ENCODE peak calls at places on chromosomes 6 and 20, in six cellular contexts. J, K, Q, Y, M and F are unnamed samples.
A peak's percentile ranks its signal among the peaks of the same experiment; 100 is the strongest.

GRCh38 chr6:109483744-109484075 is 691 bp upstream of the ZBTB24 start:
- DNase-seq in Y (no peak), Q (no peak), J (no peak), M (no peak), K (no peak), F (no peak)

GRCh38 chr6:140736227-140736626 is 1361.8 kb upstream of the CITED2 start:
- DNase-seq in Y (no peak), M (no peak), Q (no peak), J (no peak), K (no peak), F (no peak)

GRCh38 chr6:170375661-170376060 is 69.1 kb downstream of the FAM120B start:
- DNase-seq in K (no peak), Q (no peak), Y (no peak), J (no peak), M (no peak), F (no peak)

GRCh38 chr6:99334526-99335127 is 14.8 kb downstream of the FAXC start:
- DNase-seq in Q (peak; percentile 26), K (no peak), J (no peak), M (peak; percentile 66), Y (no peak), F (no peak)

GRCh38 chr6:79280756-79281155 is 46.3 kb upstream of the HMGN3 start:
- DNase-seq in Y (no peak), Q (no peak), J (no peak), M (no peak), K (no peak), F (no peak)

GRCh38 chr20:34954905-34955231 is 738 bp downstream of the GSS start:
- DNase-seq in J (no peak), K (peak; percentile 37), M (peak; percentile 42), Q (no peak), Y (no peak), F (no peak)

GRCh38 chr6:132199343-132199742 is 201.9 kb downstream of the MOXD1 start:
- DNase-seq in Q (no peak), J (no peak), K (no peak), Y (no peak), M (peak; percentile 90), F (no peak)

GRCh38 chr6:36033935-36034334 is 6.3 kb downstream of the MAPK14 start:
- DNase-seq in Q (no peak), M (peak; percentile 49), Y (no peak), J (no peak), K (no peak), F (no peak)

GRCh38 chr6:56852611-56853010 is 102.3 kb upstream of the BEND6 start:
- DNase-seq in M (no peak), K (no peak), Y (no peak), Q (no peak), J (no peak), F (no peak)

GRCh38 chr6:43978473-43979360 is 148.5 kb downstream of the MRPL14 start:
- DNase-seq in Q (no peak), J (no peak), M (peak; percentile 43), Y (no peak), K (no peak), F (no peak)

GRCh38 chr6:79158856-79159516 is 75.5 kb downstream of the HMGN3 start:
- DNase-seq in J (no peak), Y (no peak), K (no peak), M (no peak), Q (no peak), F (no peak)

GRCh38 chr6:45724511-45724910 is 291.1 kb downstream of the CLIC5 start:
- DNase-seq in Y (peak; percentile 48), K (no peak), M (peak; percentile 84), Q (no peak), J (no peak), F (no peak)

GRCh38 chr6:20447157-20447556 is 45.5 kb downstream of the E2F3 start:
- DNase-seq in M (peak; percentile 5), Q (no peak), Y (no peak), K (no peak), J (no peak), F (no peak)

GRCh38 chr6:16687045-16687444 is 74.2 kb downstream of the ATXN1 start:
- DNase-seq in K (no peak), Q (no peak), M (no peak), J (no peak), Y (no peak), F (no peak)

GRCh38 chr20:11035211-11035610 is 361.4 kb upstream of the JAG1 start:
- DNase-seq in J (no peak), K (no peak), Q (no peak), Y (no peak), M (no peak), F (no peak)

GRCh38 chr6:128696651-128697391 is 176.4 kb upstream of the PTPRK start:
- DNase-seq in M (peak; percentile 88), J (no peak), Q (peak; percentile 18), K (no peak), Y (no peak), F (no peak)

GRCh38 chr6:56370591-56371198 is 123.3 kb upstream of the COL21A1 start:
- DNase-seq in M (peak; percentile 87), K (peak; percentile 28), Q (peak; percentile 4), J (peak; percentile 89), Y (peak; percentile 48), F (no peak)

GRCh38 chr20:43490038-43490437 is 17.5 kb upstream of the L3MBTL1 start:
- DNase-seq in M (peak; percentile 15), K (no peak), Y (no peak), Q (no peak), J (no peak), F (no peak)

DNA sequence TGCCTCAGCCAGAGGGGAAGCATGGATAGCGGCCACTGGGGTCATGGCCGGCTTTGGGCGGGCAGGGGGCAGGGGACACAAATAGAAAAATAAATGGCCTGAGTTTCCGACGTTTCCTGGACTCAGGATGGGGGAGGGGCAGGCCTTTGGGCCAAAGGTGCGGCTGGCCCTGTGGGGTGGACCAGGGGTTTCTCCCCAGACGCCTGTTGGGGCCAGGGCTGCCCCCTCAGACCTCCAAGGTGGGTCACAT is 6.4 kb upstream of the TCEA2 start:
- DNase-seq in K (no peak), Y (no peak), J (no peak), M (no peak), Q (no peak), F (no peak)
- H3K27ac ChIP-seq in K (peak overlapping the region; percentile 26), Y (no peak overlapping the region), J (peak overlapping the region; percentile 55), M (no peak overlapping the region), Q (no peak overlapping the region), F (peak overlapping the region; percentile 67)

GRCh38 chr6:3908961-3909360 is 59.8 kb downstream of the FAM50B start:
- DNase-seq in Q (no peak), J (no peak), K (no peak), Y (no peak), M (no peak), F (no peak)

GRCh38 chr6:3912366-3913076 is 63.3 kb downstream of the FAM50B start:
- DNase-seq in M (peak; percentile 14), J (peak; percentile 15), Q (no peak), K (no peak), Y (no peak), F (no peak)

GRCh38 chr6:3910264-3910663 is 61.1 kb downstream of the FAM50B start:
- DNase-seq in J (no peak), Q (no peak), K (no peak), Y (no peak), M (no peak), F (peak; percentile 30)

GRCh38 chr6:3911614-3912336 is 62.6 kb downstream of the FAM50B start:
- DNase-seq in Q (peak; percentile 50), K (no peak), Y (peak; percentile 56), J (peak; percentile 82), M (peak; percentile 92), F (peak; percentile 41)

DNA sequence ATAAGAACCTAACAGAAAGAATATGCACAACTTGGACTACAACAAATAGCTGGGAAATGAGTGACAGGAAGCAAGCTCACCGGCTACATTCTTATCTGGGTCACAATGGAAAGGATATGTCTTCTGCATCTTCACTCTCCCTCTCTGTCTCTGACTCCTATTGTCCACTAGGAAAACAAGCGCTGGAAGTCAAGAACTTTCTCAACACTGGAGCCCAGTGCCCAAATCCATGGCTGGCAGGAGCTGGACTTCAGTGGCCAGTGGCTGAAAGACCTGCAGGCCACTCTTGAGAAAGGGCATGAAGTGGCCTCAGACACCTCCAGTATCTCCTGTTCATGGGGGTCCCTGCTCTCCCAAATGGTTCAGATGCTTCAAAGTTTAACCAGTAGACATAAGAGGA is 62.0 kb downstream of the FAM50B start:
- DNase-seq in K (no peak), Y (no peak), J (peak; percentile 11), Q (no peak), M (no peak), F (no peak)
- TF ChIP-seq POLR2A in K (no peak), Y (no peak), J (no peak), Q (no peak), M (no peak), F (no peak)

GRCh38 chr20:4246428-4246827 is 231.1 kb upstream of the RNF24 start:
- DNase-seq in Y (no peak), K (no peak), Q (no peak), J (no peak), M (no peak), F (no peak)
- H3K27ac ChIP-seq in Y (no peak overlapping the region), K (no peak overlapping the region), Q (peak overlapping the region; percentile 16), J (no peak overlapping the region), M (no peak overlapping the region), F (no peak overlapping the region)

GRCh38 chr20:3420211-3420707 is 12.8 kb upstream of the DNAAF9 start:
- DNase-seq in Q (no peak), K (peak; percentile 35), M (peak; percentile 41), J (no peak), Y (no peak), F (no peak)

GRCh38 chr20:3423126-3423525 is 15.7 kb upstream of the DNAAF9 start:
- DNase-seq in M (no peak), J (no peak), K (no peak), Q (no peak), Y (no peak), F (no peak)

DNA sequence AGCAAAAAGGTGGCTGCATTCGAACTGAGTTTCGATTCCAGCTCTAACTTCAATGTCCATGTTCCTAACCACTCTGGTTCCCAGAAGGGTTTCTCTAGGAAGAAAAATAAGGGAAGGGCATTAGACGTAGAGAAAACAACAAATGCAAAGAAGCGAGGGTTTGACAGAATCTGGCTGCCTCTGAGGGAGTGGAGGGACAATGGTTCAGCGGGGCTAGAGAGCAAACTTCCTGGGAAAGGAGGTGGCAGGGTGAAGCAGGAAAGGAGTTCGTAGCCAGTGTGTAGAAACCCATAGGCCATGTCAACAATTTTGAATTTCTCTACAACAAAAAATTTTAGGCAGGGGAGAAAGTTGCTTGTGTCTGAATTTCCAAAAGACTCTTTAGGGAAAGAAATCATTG is 14.5 kb upstream of the DNAAF9 start:
- DNase-seq in J (no peak), K (no peak), Y (no peak), M (no peak), Q (no peak), F (no peak)
- TF ChIP-seq POLR2A in J (no peak), K (no peak), Y (no peak), M (no peak), Q (no peak), F (no peak)

DNA sequence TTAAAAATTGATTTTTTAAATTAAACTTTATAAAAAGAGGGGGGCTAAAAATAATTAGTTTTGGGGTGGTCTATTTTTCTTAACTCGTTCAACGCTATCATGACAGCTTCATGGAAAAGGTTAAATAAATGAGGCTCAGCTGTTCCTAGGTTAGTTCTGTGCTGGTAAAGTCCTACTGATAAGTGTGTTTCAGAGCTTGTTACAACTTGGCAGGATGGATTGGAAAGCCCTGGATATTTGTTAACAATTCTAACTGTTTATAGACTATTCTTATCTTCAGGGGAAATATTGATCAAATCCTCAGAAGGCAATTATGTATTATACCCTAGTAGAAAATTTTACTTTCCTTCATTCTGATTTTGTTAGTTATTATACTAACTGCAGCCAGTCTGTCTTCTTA is 50.4 kb downstream of the IL22RA2 start:
- DNase-seq in Y (no peak), K (no peak), J (no peak), M (no peak), Q (no peak), F (no peak)
- H3K27ac ChIP-seq in Y (no peak overlapping the region), K (no peak overlapping the region), J (no peak overlapping the region), M (no peak overlapping the region), Q (no peak overlapping the region), F (no peak overlapping the region)